ENCODE peak calls at places on chromosomes 13 and 19, in ten cellular contexts. One of them, this sample, is unnamed.

GRCh38 chr13:101925731-101926130 is 473.3 kb downstream of the ITGBL1 start:
- DNase-seq in hepatocyte: no peak
- DNase-seq in uterus: no peak
- DNase-seq in upper lobe of right lung: no peak
- DNase-seq in left ventricle myocardium inferior: no peak
- DNase-seq in neural progenitor cell: peak
- DNase-seq in thyroid gland: no peak
- DNase-seq in choroid plexus epithelial cell: no peak
- DNase-seq in fibroblast of pulmonary artery: no peak
- DNase-seq in mucosa of descending colon: no peak
- DNase-seq in this sample: no peak

GRCh38 chr19:46660008-46660517 is 919 bp downstream of the DACT3 start:
- DNase-seq in mucosa of descending colon: peak
- DNase-seq in choroid plexus epithelial cell: no peak
- DNase-seq in fibroblast of pulmonary artery: peak
- DNase-seq in left ventricle myocardium inferior: peak
- DNase-seq in thyroid gland: no peak
- DNase-seq in neural progenitor cell: peak
- DNase-seq in upper lobe of right lung: no peak
- DNase-seq in uterus: peak
- DNase-seq in hepatocyte: peak
- DNase-seq in this sample: peak

GRCh38 chr19:41249707-41250423 is 14.3 kb upstream of the HNRNPUL1 start:
- DNase-seq in thyroid gland: no peak
- DNase-seq in uterus: no peak
- DNase-seq in left ventricle myocardium inferior: no peak
- DNase-seq in upper lobe of right lung: no peak
- DNase-seq in mucosa of descending colon: no peak
- DNase-seq in neural progenitor cell: no peak
- DNase-seq in fibroblast of pulmonary artery: no peak
- DNase-seq in hepatocyte: no peak
- DNase-seq in choroid plexus epithelial cell: no peak
- DNase-seq in this sample: no peak

GRCh38 chr13:72808917-72809500 is 27.1 kb downstream of the PIBF1 start:
- DNase-seq in left ventricle myocardium inferior: no peak
- DNase-seq in fibroblast of pulmonary artery: peak
- DNase-seq in hepatocyte: peak
- DNase-seq in upper lobe of right lung: no peak
- DNase-seq in mucosa of descending colon: no peak
- DNase-seq in thyroid gland: no peak
- DNase-seq in uterus: no peak
- DNase-seq in neural progenitor cell: peak
- DNase-seq in choroid plexus epithelial cell: peak
- DNase-seq in this sample: peak

GRCh38 chr13:23469901-23470525 is 36.5 kb upstream of the SACS start:
- DNase-seq in hepatocyte: peak
- DNase-seq in neural progenitor cell: peak
- DNase-seq in uterus: no peak
- DNase-seq in mucosa of descending colon: no peak
- DNase-seq in thyroid gland: no peak
- DNase-seq in left ventricle myocardium inferior: no peak
- DNase-seq in choroid plexus epithelial cell: peak
- DNase-seq in fibroblast of pulmonary artery: peak
- DNase-seq in upper lobe of right lung: no peak
- DNase-seq in this sample: peak

GRCh38 chr13:94006271-94006670 is 473.2 kb downstream of the DCT start:
- DNase-seq in left ventricle myocardium inferior: no peak
- DNase-seq in fibroblast of pulmonary artery: no peak
- DNase-seq in hepatocyte: peak
- DNase-seq in choroid plexus epithelial cell: no peak
- DNase-seq in thyroid gland: no peak
- DNase-seq in upper lobe of right lung: no peak
- DNase-seq in neural progenitor cell: no peak
- DNase-seq in mucosa of descending colon: no peak
- DNase-seq in uterus: no peak
- DNase-seq in this sample: no peak

GRCh38 chr19:49140951-49141350 is 14.2 kb downstream of the HRC start:
- DNase-seq in uterus: no peak
- DNase-seq in hepatocyte: no peak
- DNase-seq in neural progenitor cell: no peak
- DNase-seq in upper lobe of right lung: no peak
- DNase-seq in thyroid gland: no peak
- DNase-seq in left ventricle myocardium inferior: no peak
- DNase-seq in fibroblast of pulmonary artery: no peak
- DNase-seq in mucosa of descending colon: no peak
- DNase-seq in choroid plexus epithelial cell: no peak
- DNase-seq in this sample: no peak

GRCh38 chr13:105410602-105411001 is 1124.9 kb downstream of the EFNB2 start:
- DNase-seq in choroid plexus epithelial cell: peak
- DNase-seq in mucosa of descending colon: peak
- DNase-seq in thyroid gland: peak
- DNase-seq in hepatocyte: peak
- DNase-seq in upper lobe of right lung: peak
- DNase-seq in neural progenitor cell: peak
- DNase-seq in left ventricle myocardium inferior: peak
- DNase-seq in uterus: peak
- DNase-seq in fibroblast of pulmonary artery: peak
- DNase-seq in this sample: peak

GRCh38 chr13:66210677-66211076 is 1019.5 kb downstream of the PCDH9 start:
- DNase-seq in uterus: no peak
- DNase-seq in fibroblast of pulmonary artery: peak
- DNase-seq in neural progenitor cell: no peak
- DNase-seq in left ventricle myocardium inferior: no peak
- DNase-seq in mucosa of descending colon: no peak
- DNase-seq in hepatocyte: peak
- DNase-seq in choroid plexus epithelial cell: peak
- DNase-seq in thyroid gland: no peak
- DNase-seq in upper lobe of right lung: no peak
- DNase-seq in this sample: peak

GRCh38 chr13:110536006-110536693 is 25.4 kb downstream of the RAB20 start:
- DNase-seq in left ventricle myocardium inferior: no peak
- DNase-seq in uterus: no peak
- DNase-seq in thyroid gland: no peak
- DNase-seq in hepatocyte: no peak
- DNase-seq in choroid plexus epithelial cell: no peak
- DNase-seq in mucosa of descending colon: no peak
- DNase-seq in upper lobe of right lung: no peak
- DNase-seq in neural progenitor cell: no peak
- DNase-seq in fibroblast of pulmonary artery: no peak
- DNase-seq in this sample: no peak

GRCh38 chr13:25232937-25233515 is 54.3 kb downstream of the MTMR6 start:
- DNase-seq in mucosa of descending colon: peak
- DNase-seq in choroid plexus epithelial cell: peak
- DNase-seq in thyroid gland: no peak
- DNase-seq in fibroblast of pulmonary artery: peak
- DNase-seq in left ventricle myocardium inferior: no peak
- DNase-seq in hepatocyte: peak
- DNase-seq in upper lobe of right lung: no peak
- DNase-seq in uterus: no peak
- DNase-seq in neural progenitor cell: peak
- DNase-seq in this sample: peak

GRCh38 chr13:41058229-41059070 is 2.9 kb upstream of the WBP4 start:
- DNase-seq in upper lobe of right lung: no peak
- DNase-seq in mucosa of descending colon: no peak
- DNase-seq in thyroid gland: peak
- DNase-seq in neural progenitor cell: no peak
- DNase-seq in hepatocyte: no peak
- DNase-seq in uterus: no peak
- DNase-seq in choroid plexus epithelial cell: peak
- DNase-seq in fibroblast of pulmonary artery: no peak
- DNase-seq in left ventricle myocardium inferior: no peak
- DNase-seq in this sample: no peak

GRCh38 chr19:55005684-55006488 is 32.2 kb downstream of the GP6 start:
- DNase-seq in hepatocyte: peak
- DNase-seq in neural progenitor cell: peak
- DNase-seq in mucosa of descending colon: peak
- DNase-seq in choroid plexus epithelial cell: peak
- DNase-seq in left ventricle myocardium inferior: no peak
- DNase-seq in fibroblast of pulmonary artery: no peak
- DNase-seq in upper lobe of right lung: no peak
- DNase-seq in thyroid gland: peak
- DNase-seq in uterus: no peak
- DNase-seq in this sample: no peak

GRCh38 chr13:107843281-107843680 is 372.1 kb downstream of the LIG4 start:
- DNase-seq in upper lobe of right lung: no peak
- DNase-seq in choroid plexus epithelial cell: no peak
- DNase-seq in left ventricle myocardium inferior: no peak
- DNase-seq in uterus: no peak
- DNase-seq in neural progenitor cell: no peak
- DNase-seq in hepatocyte: no peak
- DNase-seq in fibroblast of pulmonary artery: no peak
- DNase-seq in thyroid gland: no peak
- DNase-seq in mucosa of descending colon: no peak
- DNase-seq in this sample: no peak

DNA sequence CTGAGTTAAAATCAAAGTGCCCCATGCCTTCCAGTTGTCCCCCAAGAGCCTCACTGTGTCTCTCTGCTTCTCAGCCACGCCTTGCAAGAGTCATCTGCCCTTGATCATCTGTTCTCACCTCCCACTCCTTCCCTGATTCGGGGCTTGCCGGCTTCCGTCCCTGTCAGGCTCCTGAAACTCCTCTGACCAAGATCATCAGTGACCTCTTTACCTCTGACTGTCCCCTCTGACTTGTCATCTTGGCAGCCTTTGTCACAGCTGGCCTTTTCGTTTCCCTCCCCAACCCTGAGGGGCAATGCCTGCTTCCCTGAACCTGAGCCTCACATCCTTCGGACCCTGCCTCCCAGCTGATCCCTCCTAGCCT is 66.3 kb downstream of the MAP4K1 start:
- DNase-seq in upper lobe of right lung: no peak
- DNase-seq in neural progenitor cell: no peak
- DNase-seq in uterus: no peak
- DNase-seq in left ventricle myocardium inferior: no peak
- DNase-seq in choroid plexus epithelial cell: no peak
- DNase-seq in fibroblast of pulmonary artery: no peak
- DNase-seq in mucosa of descending colon: no peak
- DNase-seq in hepatocyte: no peak
- DNase-seq in thyroid gland: no peak
- DNase-seq in this sample: no peak
- TF ChIP-seq CTCF in upper lobe of right lung: no peak
- TF ChIP-seq CTCF in neural progenitor cell: no peak
- TF ChIP-seq CTCF in uterus: no peak
- TF ChIP-seq CTCF in left ventricle myocardium inferior: no peak
- TF ChIP-seq CTCF in choroid plexus epithelial cell: no peak
- TF ChIP-seq CTCF in fibroblast of pulmonary artery: no peak
- TF ChIP-seq CTCF in mucosa of descending colon: no peak
- TF ChIP-seq CTCF in hepatocyte: no peak
- TF ChIP-seq CTCF in thyroid gland: no peak
- TF ChIP-seq CTCF in this sample: no peak

GRCh38 chr19:2421581-2422306 is 5.6 kb downstream of the TIMM13 start:
- DNase-seq in hepatocyte: no peak
- DNase-seq in left ventricle myocardium inferior: no peak
- DNase-seq in fibroblast of pulmonary artery: no peak
- DNase-seq in choroid plexus epithelial cell: no peak
- DNase-seq in uterus: no peak
- DNase-seq in thyroid gland: no peak
- DNase-seq in mucosa of descending colon: no peak
- DNase-seq in upper lobe of right lung: no peak
- DNase-seq in neural progenitor cell: no peak
- DNase-seq in this sample: no peak
- H3K4me3 ChIP-seq in hepatocyte: no peak
- H3K4me3 ChIP-seq in left ventricle myocardium inferior: no peak
- H3K4me3 ChIP-seq in fibroblast of pulmonary artery: no peak
- H3K4me3 ChIP-seq in choroid plexus epithelial cell: no peak
- H3K4me3 ChIP-seq in uterus: no peak
- H3K4me3 ChIP-seq in thyroid gland: no peak
- H3K4me3 ChIP-seq in mucosa of descending colon: no peak
- H3K4me3 ChIP-seq in upper lobe of right lung: no peak
- H3K4me3 ChIP-seq in neural progenitor cell: no peak
- H3K4me3 ChIP-seq in this sample: no peak

GRCh38 chr19:38478273-38478971 is 44.9 kb downstream of the RYR1 start:
- DNase-seq in thyroid gland: no peak
- DNase-seq in fibroblast of pulmonary artery: peak
- DNase-seq in hepatocyte: no peak
- DNase-seq in upper lobe of right lung: no peak
- DNase-seq in neural progenitor cell: peak
- DNase-seq in uterus: no peak
- DNase-seq in left ventricle myocardium inferior: no peak
- DNase-seq in choroid plexus epithelial cell: peak
- DNase-seq in mucosa of descending colon: no peak
- DNase-seq in this sample: peak
- TF ChIP-seq CTCF in thyroid gland: no peak
- TF ChIP-seq CTCF in fibroblast of pulmonary artery: no peak
- TF ChIP-seq CTCF in hepatocyte: no peak
- TF ChIP-seq CTCF in upper lobe of right lung: no peak
- TF ChIP-seq CTCF in neural progenitor cell: peak
- TF ChIP-seq CTCF in uterus: no peak
- TF ChIP-seq CTCF in left ventricle myocardium inferior: no peak
- TF ChIP-seq CTCF in choroid plexus epithelial cell: peak
- TF ChIP-seq CTCF in mucosa of descending colon: no peak
- TF ChIP-seq CTCF in this sample: no peak

DNA sequence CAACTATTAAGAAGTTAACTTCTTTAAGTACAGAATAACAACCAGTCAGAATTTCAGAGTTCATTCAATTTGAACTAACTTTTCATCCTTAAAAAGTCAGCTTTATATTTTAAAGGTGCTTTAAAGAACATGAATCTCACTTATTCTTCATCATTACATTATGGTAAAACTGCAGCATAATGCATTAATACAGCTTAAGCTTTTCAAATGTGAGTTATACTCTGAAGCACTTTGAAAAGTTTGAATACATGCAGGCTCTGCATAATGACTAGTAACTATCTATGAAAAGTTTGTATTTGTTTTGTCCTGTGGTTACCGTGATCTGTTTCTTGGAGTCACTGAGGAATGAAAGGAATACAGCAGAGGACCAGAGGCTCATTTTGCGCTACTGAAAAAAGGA is 4.0 kb downstream of the PCDH17 start:
- DNase-seq in mucosa of descending colon: no peak
- DNase-seq in thyroid gland: no peak
- DNase-seq in fibroblast of pulmonary artery: no peak
- DNase-seq in neural progenitor cell: no peak
- DNase-seq in uterus: no peak
- DNase-seq in left ventricle myocardium inferior: no peak
- DNase-seq in upper lobe of right lung: no peak
- DNase-seq in hepatocyte: no peak
- DNase-seq in choroid plexus epithelial cell: no peak
- DNase-seq in this sample: no peak
- H3K4me3 ChIP-seq in mucosa of descending colon: no peak
- H3K4me3 ChIP-seq in thyroid gland: no peak
- H3K4me3 ChIP-seq in fibroblast of pulmonary artery: no peak
- H3K4me3 ChIP-seq in neural progenitor cell: peak
- H3K4me3 ChIP-seq in uterus: no peak
- H3K4me3 ChIP-seq in left ventricle myocardium inferior: peak
- H3K4me3 ChIP-seq in upper lobe of right lung: peak
- H3K4me3 ChIP-seq in hepatocyte: peak
- H3K4me3 ChIP-seq in choroid plexus epithelial cell: no peak
- H3K4me3 ChIP-seq in this sample: no peak

GRCh38 chr13:49538404-49538803 is 42.7 kb downstream of the PHF11 start:
- DNase-seq in fibroblast of pulmonary artery: no peak
- DNase-seq in neural progenitor cell: no peak
- DNase-seq in mucosa of descending colon: no peak
- DNase-seq in hepatocyte: no peak
- DNase-seq in choroid plexus epithelial cell: no peak
- DNase-seq in left ventricle myocardium inferior: no peak
- DNase-seq in upper lobe of right lung: no peak
- DNase-seq in thyroid gland: no peak
- DNase-seq in uterus: no peak
- DNase-seq in this sample: no peak
- TF ChIP-seq CTCF in fibroblast of pulmonary artery: no peak
- TF ChIP-seq CTCF in neural progenitor cell: no peak
- TF ChIP-seq CTCF in mucosa of descending colon: no peak
- TF ChIP-seq CTCF in hepatocyte: no peak
- TF ChIP-seq CTCF in choroid plexus epithelial cell: no peak
- TF ChIP-seq CTCF in left ventricle myocardium inferior: no peak
- TF ChIP-seq CTCF in upper lobe of right lung: no peak
- TF ChIP-seq CTCF in thyroid gland: no peak
- TF ChIP-seq CTCF in uterus: no peak
- TF ChIP-seq CTCF in this sample: no peak